ENCODE peak calls at places on chromosome 2, in five cellular contexts. X, Y, K, Z and U are unnamed samples.

GRCh38 chr2:85135066-85135914 is 2.1 kb downstream of the TCF7L1 start:
- DNase-seq in Z (no peak), Y (no peak), X (no peak), K (no peak), U (no peak)

GRCh38 chr2:36553690-36554089 is 44.3 kb downstream of the FEZ2 start:
- DNase-seq in Y (no peak), K (no peak), Z (peak; percentile 7), X (no peak), U (no peak)

GRCh38 chr2:216134958-216135541 is 25.9 kb downstream of the XRCC5 start:
- DNase-seq in K (no peak), X (no peak), Z (no peak), Y (no peak), U (no peak)

GRCh38 chr2:176115883-176116813 is at the start of gene HOXD10:
- DNase-seq in X (no peak), K (peak; percentile 75), Z (no peak), Y (peak; percentile 96), U (no peak)

GRCh38 chr2:9416962-9417316 is 6.4 kb downstream of the ITGB1BP1 start:
- DNase-seq in Y (no peak), Z (no peak), X (no peak), K (no peak), U (no peak)

GRCh38 chr2:96591494-96591893 is 46.6 kb downstream of the KANSL3 start:
- DNase-seq in X (no peak), K (no peak), Z (no peak), Y (no peak), U (no peak)

GRCh38 chr2:201093573-201093972 is 21.8 kb downstream of the NDUFB3 start:
- DNase-seq in Z (no peak), X (no peak), K (no peak), Y (no peak), U (no peak)

GRCh38 chr2:107745100-107745499 is 81.6 kb upstream of the RGPD4 start:
- DNase-seq in Z (no peak), Y (no peak), X (no peak), K (no peak), U (no peak)

GRCh38 chr2:147595200-147595599 is 249.6 kb upstream of the ACVR2A start:
- DNase-seq in K (peak; percentile 57), Z (no peak), Y (no peak), X (no peak), U (no peak)

GRCh38 chr2:64988420-64989125 is 626 bp upstream of the SLC1A4 start:
- DNase-seq in Y (peak; percentile 79), K (peak; percentile 79), Z (peak; percentile 85), X (peak; percentile 17), U (peak; percentile 81)

GRCh38 chr2:198054299-198054698 is 249.9 kb downstream of the PLCL1 start:
- DNase-seq in Z (peak; percentile 18), K (peak; percentile 13), Y (no peak), X (no peak), U (peak; percentile 4)

GRCh38 chr2:67054725-67055124 is 342.4 kb upstream of the ETAA1 start:
- DNase-seq in Y (no peak), X (no peak), K (no peak), Z (peak; percentile 46), U (no peak)

GRCh38 chr2:16293398-16293797 is 353.0 kb downstream of the MYCN start:
- DNase-seq in Z (no peak), X (no peak), Y (no peak), K (no peak), U (no peak)

GRCh38 chr2:30708491-30709290 is 98.6 kb downstream of the CAPN13 start:
- DNase-seq in Y (no peak), X (no peak), Z (no peak), K (no peak), U (no peak)

GRCh38 chr2:224778474-224778877 is 62.3 kb upstream of the CCDC195 start:
- DNase-seq in Z (peak; percentile 55), Y (peak; percentile 28), K (peak; percentile 64), X (peak; percentile 55), U (no peak)

GRCh38 chr2:25421289-25421688 is 79.6 kb upstream of the DNMT3A start:
- DNase-seq in K (no peak), Y (no peak), Z (no peak), X (no peak), U (no peak)

GRCh38 chr2:10444463-10444862 is 3.7 kb downstream of the ODC1 start:
- DNase-seq in X (no peak), Y (no peak), K (no peak), Z (no peak), U (no peak)

GRCh38 chr2:178282075-178282474 is 87.8 kb downstream of the OSBPL6 start:
- DNase-seq in Y (no peak), K (peak; percentile 42), Z (no peak), X (no peak), U (no peak)

GRCh38 chr2:128805237-128805636 is 486.6 kb upstream of the HS6ST1 start:
- DNase-seq in Y (no peak), K (no peak), Z (no peak), X (no peak), U (no peak)

GRCh38 chr2:18167871-18168270 is 289.4 kb downstream of the KCNS3 start:
- DNase-seq in Y (no peak), Z (no peak), X (no peak), K (no peak), U (no peak)

GRCh38 chr2:10817413-10817812 is 4.8 kb upstream of the PDIA6 start:
- DNase-seq in K (no peak), Y (no peak), X (no peak), Z (no peak), U (no peak)

GRCh38 chr2:49225126-49225525 is 70.8 kb upstream of the FSHR start:
- DNase-seq in X (no peak), Z (no peak), Y (no peak), K (no peak), U (no peak)

GRCh38 chr2:137947714-137948336 is 16.4 kb upstream of the HNMT start:
- DNase-seq in K (peak; percentile 73), Y (peak; percentile 65), X (peak; percentile 45), Z (peak; percentile 88), U (no peak)

GRCh38 chr2:82139979-82140611 is 1835.5 kb upstream of the LRRTM1 start:
- DNase-seq in Z (peak; percentile 4), K (peak; percentile 29), Y (no peak), X (no peak), U (no peak)

GRCh38 chr2:45190481-45190880 is 181.2 kb upstream of the SIX2 start:
- DNase-seq in Y (no peak), Z (no peak), X (no peak), K (no peak), U (peak; percentile 58)

GRCh38 chr2:197464180-197464579 is 10.8 kb downstream of the COQ10B start:
- DNase-seq in Y (no peak), Z (no peak), K (no peak), X (no peak), U (no peak)

GRCh38 chr2:151575338-151575737 is 158.9 kb downstream of the NEB start:
- DNase-seq in Y (no peak), X (no peak), Z (no peak), K (no peak), U (peak; percentile 27)

GRCh38 chr2:187453078-187453641 is 5.1 kb upstream of the CALCRL start:
- DNase-seq in X (no peak), Y (no peak), K (no peak), Z (no peak), U (no peak)

GRCh38 chr2:64899081-64899865 is 89.9 kb upstream of the SLC1A4 start:
- DNase-seq in Z (no peak), X (no peak), Y (no peak), K (no peak), U (no peak)

GRCh38 chr2:48435909-48436308 is 94.0 kb upstream of the STON1 start:
- DNase-seq in X (no peak), K (no peak), Z (no peak), Y (no peak), U (no peak)

GRCh38 chr2:237627463-237628321 is at the start of gene LRRFIP1:
- DNase-seq in K (peak; percentile 20), Y (peak; percentile 42), Z (peak; percentile 32), X (no peak), U (no peak)

GRCh38 chr2:29025711-29026110 is 44.6 kb downstream of the TOGARAM2 start:
- DNase-seq in K (no peak), Y (no peak), Z (no peak), X (no peak), U (no peak)

GRCh38 chr2:19362652-19363473 is 4.4 kb upstream of the OSR1 start:
- DNase-seq in K (peak; percentile 84), Y (peak; percentile 86), Z (peak; percentile 80), X (peak; percentile 52), U (peak; percentile 82)

DNA sequence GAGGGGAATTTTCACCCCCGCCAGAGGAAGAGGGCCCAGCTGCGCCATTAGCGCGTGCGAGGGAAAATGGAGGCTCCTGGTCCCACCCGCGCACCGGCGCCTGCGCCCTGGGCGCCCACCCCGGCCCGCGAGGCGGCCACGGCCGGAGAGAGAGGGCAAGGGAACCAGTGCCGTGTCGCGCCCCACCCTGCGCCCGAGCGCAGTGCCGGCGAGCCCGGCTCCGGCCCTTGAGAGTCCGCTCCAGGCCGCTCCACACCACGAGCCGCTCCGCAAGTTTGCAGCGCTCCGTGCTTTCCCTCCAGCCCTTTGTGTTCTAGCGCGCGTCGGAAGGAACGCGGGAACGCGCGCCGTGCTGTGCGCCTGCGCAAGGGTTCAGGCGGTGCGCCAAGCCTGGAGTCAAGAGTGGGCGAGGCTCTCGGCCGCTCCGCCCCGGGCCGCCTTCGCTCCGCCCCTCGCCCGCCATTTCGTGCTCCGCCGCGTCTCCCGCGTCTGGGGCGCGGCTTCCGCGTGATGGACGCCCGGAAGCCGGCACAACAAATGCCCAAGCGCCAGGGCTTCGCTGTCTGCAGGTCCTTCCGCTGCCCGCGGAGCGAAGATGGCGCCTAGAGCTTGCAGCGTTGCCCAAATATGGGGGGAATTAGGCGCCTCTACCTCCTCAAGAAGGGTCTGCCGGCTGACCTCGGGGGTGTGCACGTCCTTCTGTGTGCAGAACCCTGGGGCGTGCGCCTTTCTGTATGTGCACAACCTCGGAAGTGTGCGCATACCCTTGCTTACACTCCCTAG is 46.1 kb upstream of the PTMA start:
- DNase-seq in X (peak; percentile 90), K (peak; percentile 98), Z (peak; percentile 95), Y (peak; percentile 95), U (no peak)
- TF ChIP-seq POLR2A in X (peak; percentile 75), K (peak; percentile 72), Z (peak; percentile 71), Y (peak; percentile 80), U (no peak)

GRCh38 chr2:207103132-207103531 is 62.6 kb downstream of the KLF7 start:
- DNase-seq in Y (no peak), Z (no peak), X (no peak), K (no peak), U (no peak)
- TF ChIP-seq POLR2A in Y (no peak), Z (no peak), X (no peak), K (no peak), U (no peak)

GRCh38 chr2:43791035-43791434 is 17.2 kb downstream of the DYNC2LI1 start:
- DNase-seq in Z (no peak), X (no peak), Y (no peak), K (no peak), U (no peak)

GRCh38 chr2:43788646-43789045 is 14.8 kb downstream of the DYNC2LI1 start:
- DNase-seq in X (no peak), Z (no peak), K (no peak), Y (no peak), U (no peak)

GRCh38 chr2:43790118-43790517 is 16.3 kb downstream of the DYNC2LI1 start:
- DNase-seq in K (no peak), X (no peak), Y (no peak), Z (no peak), U (no peak)

GRCh38 chr2:43796206-43796605 is 22.4 kb downstream of the DYNC2LI1 start:
- DNase-seq in Z (no peak), X (no peak), K (no peak), Y (no peak), U (no peak)

GRCh38 chr2:43792653-43793052 is 18.8 kb downstream of the DYNC2LI1 start:
- DNase-seq in K (no peak), Z (no peak), X (no peak), Y (no peak), U (no peak)
- TF ChIP-seq POLR2A in K (no peak), Z (no peak), X (no peak), Y (no peak), U (no peak)

GRCh38 chr2:172172513-172173217 is 70.0 kb upstream of the DLX2 start:
- DNase-seq in K (peak; percentile 86), X (peak; percentile 53), Y (peak; percentile 61), Z (peak; percentile 82), U (peak; percentile 70)
- TF ChIP-seq POLR2A in K (peak; percentile 46), X (no peak), Y (no peak), Z (no peak), U (no peak)